ENCODE peak calls at places on chromosomes 6 and 20, in five cellular contexts. Y, S, W, H and Q are unnamed samples.
A peak's percentile ranks its signal among the peaks of the same experiment; 100 is the strongest.

GRCh38 chr6:110509617-110510231 is 33.3 kb upstream of the SLC22A16 start:
- DNase-seq in Y (no peak), S (no peak), W (peak; percentile 92), H (no peak), Q (peak; percentile 90)

GRCh38 chr20:1377984-1378742 is 14.7 kb downstream of the FKBP1A start:
- DNase-seq in Y (no peak), S (no peak), W (peak; percentile 93), H (no peak), Q (peak; percentile 72)

GRCh38 chr6:133983099-133983939 is 30.3 kb downstream of the TBPL1 start:
- DNase-seq in Y (peak; percentile 6), S (peak; percentile 61), W (peak; percentile 86), H (peak; percentile 3), Q (no peak)

GRCh38 chr20:64025826-64026412 is 10.1 kb upstream of the C20orf204 start:
- DNase-seq in Y (no peak), S (no peak), W (no peak), H (no peak), Q (no peak)

GRCh38 chr6:28580484-28580883 is 54.8 kb downstream of the GPX5 start:
- DNase-seq in Y (no peak), S (no peak), W (no peak), H (no peak), Q (no peak)

GRCh38 chr6:154887051-154887450 is 108.1 kb upstream of the TIAM2 start:
- DNase-seq in Y (no peak), S (no peak), W (no peak), H (no peak), Q (no peak)

GRCh38 chr6:90301816-90302215 is 5.2 kb upstream of the BACH2 start:
- DNase-seq in Y (no peak), S (no peak), W (no peak), H (no peak), Q (no peak)

GRCh38 chr6:74713941-74714340 is 491.9 kb downstream of the COL12A1 start:
- DNase-seq in Y (no peak), S (no peak), W (no peak), H (no peak), Q (no peak)

GRCh38 chr6:89527634-89528033 is 94.7 kb downstream of the ANKRD6 start:
- DNase-seq in Y (no peak), S (no peak), W (peak; percentile 28), H (no peak), Q (no peak)

GRCh38 chr6:33199687-33200233 is 705 bp downstream of the RXRB start:
- DNase-seq in Y (peak; percentile 67), S (peak; percentile 62), W (peak; percentile 52), H (no peak), Q (peak; percentile 53)

GRCh38 chr6:1786455-1787108 is 176.9 kb downstream of the FOXC1 start:
- DNase-seq in Y (no peak), S (no peak), W (no peak), H (no peak), Q (peak; percentile 74)

GRCh38 chr6:63022631-63023030 is 188.6 kb upstream of the FKBP1C start:
- DNase-seq in Y (no peak), S (no peak), W (no peak), H (no peak), Q (no peak)

GRCh38 chr6:11236915-11237314 is 4.4 kb upstream of the NEDD9 start:
- DNase-seq in Y (no peak), S (no peak), W (no peak), H (no peak), Q (no peak)

GRCh38 chr6:25916789-25917490 is 13.6 kb downstream of the SLC17A2 start:
- DNase-seq in Y (no peak), S (no peak), W (no peak), H (no peak), Q (no peak)

GRCh38 chr20:8766868-8767390 is 302.0 kb upstream of the PLCB4 start:
- DNase-seq in Y (no peak), S (no peak), W (no peak), H (no peak), Q (no peak)

GRCh38 chr20:3068986-3069900 is 2.2 kb upstream of the OXT start:
- DNase-seq in Y (peak; percentile 40), S (peak; percentile 73), W (peak; percentile 58), H (no peak), Q (no peak)

GRCh38 chr20:8271727-8272126 is 139.7 kb downstream of the PLCB1 start:
- DNase-seq in Y (no peak), S (no peak), W (no peak), H (no peak), Q (no peak)

GRCh38 chr20:60101201-60101893 is 143.1 kb downstream of the CDH26 start:
- DNase-seq in Y (no peak), S (no peak), W (no peak), H (no peak), Q (no peak)

GRCh38 chr20:51195419-51195901 is 172.6 kb upstream of the KCNG1 start:
- DNase-seq in Y (no peak), S (no peak), W (peak; percentile 79), H (no peak), Q (no peak)

GRCh38 chr6:99867026-99867425 is 127.0 kb downstream of the MCHR2 start:
- DNase-seq in Y (no peak), S (no peak), W (no peak), H (no peak), Q (no peak)

GRCh38 chr6:4607026-4607704 is 169.0 kb upstream of the CDYL start:
- DNase-seq in Y (no peak), S (no peak), W (peak; percentile 87), H (no peak), Q (peak; percentile 91)

GRCh38 chr20:62632575-62632974 is 9.7 kb upstream of the SLCO4A1 start:
- DNase-seq in Y (no peak), S (no peak), W (no peak), H (no peak), Q (peak; percentile 48)

GRCh38 chr6:125099211-125100017 is 54.2 kb upstream of the TPD52L1 start:
- DNase-seq in Y (no peak), S (no peak), W (peak; percentile 67), H (no peak), Q (peak; percentile 60)

GRCh38 chr20:52191132-52191435 is 495 bp downstream of the ZFP64 start:
- DNase-seq in Y (no peak), S (no peak), W (peak; percentile 22), H (no peak), Q (no peak)

GRCh38 chr6:113690255-113690956 is 166.7 kb upstream of the MARCKS start:
- DNase-seq in Y (no peak), S (no peak), W (peak; percentile 86), H (no peak), Q (peak; percentile 66)

GRCh38 chr6:68975064-68975463 is 340.0 kb downstream of the ADGRB3 start:
- DNase-seq in Y (no peak), S (no peak), W (no peak), H (no peak), Q (no peak)

GRCh38 chr6:166905505-166906134 is 50.7 kb downstream of the RNASET2 start:
- DNase-seq in Y (no peak), S (no peak), W (no peak), H (no peak), Q (no peak)

GRCh38 chr20:40471261-40471629 is 217.8 kb downstream of the MAFB start:
- DNase-seq in Y (no peak), S (no peak), W (no peak), H (no peak), Q (no peak)

GRCh38 chr20:57188056-57188455 is 78.4 kb downstream of the BMP7 start:
- DNase-seq in Y (no peak), S (no peak), W (no peak), H (no peak), Q (no peak)